ENCODE peak calls at places on chromosome 4, in four cellular contexts. One of them, this sample, is unnamed.

GRCh38 chr4:55087930-55088293 is 37.5 kb downstream of the KDR start:
- DNase-seq in naive thymus-derived CD8-positive, alpha-beta T cell: no peak
- DNase-seq in activated T-helper 1 cell treated with anti-CD3 and anti-CD28 coated beads, Interleukin-2, amount 50 U/mL, for 16 hours: no peak
- DNase-seq in germinal center: no peak
- DNase-seq in this sample: no peak

GRCh38 chr4:153655928-153656327 is 28.2 kb upstream of the TLR2 start:
- DNase-seq in naive thymus-derived CD8-positive, alpha-beta T cell: no peak
- DNase-seq in activated T-helper 1 cell treated with anti-CD3 and anti-CD28 coated beads, Interleukin-2, amount 50 U/mL, for 16 hours: no peak
- DNase-seq in germinal center: no peak
- DNase-seq in this sample: no peak

GRCh38 chr4:141814499-141814898 is 178.1 kb downstream of the IL15 start:
- DNase-seq in naive thymus-derived CD8-positive, alpha-beta T cell: no peak
- DNase-seq in activated T-helper 1 cell treated with anti-CD3 and anti-CD28 coated beads, Interleukin-2, amount 50 U/mL, for 16 hours: no peak
- DNase-seq in germinal center: no peak
- DNase-seq in this sample: no peak

GRCh38 chr4:173505924-173506779 is 23.9 kb downstream of the HAND2 start:
- DNase-seq in naive thymus-derived CD8-positive, alpha-beta T cell: no peak
- DNase-seq in activated T-helper 1 cell treated with anti-CD3 and anti-CD28 coated beads, Interleukin-2, amount 50 U/mL, for 16 hours: no peak
- DNase-seq in germinal center: peak
- DNase-seq in this sample: no peak

GRCh38 chr4:55103224-55103623 is 22.2 kb downstream of the KDR start:
- DNase-seq in naive thymus-derived CD8-positive, alpha-beta T cell: no peak
- DNase-seq in activated T-helper 1 cell treated with anti-CD3 and anti-CD28 coated beads, Interleukin-2, amount 50 U/mL, for 16 hours: no peak
- DNase-seq in germinal center: no peak
- DNase-seq in this sample: no peak

GRCh38 chr4:37236165-37236564 is 8.4 kb upstream of the NWD2 start:
- DNase-seq in naive thymus-derived CD8-positive, alpha-beta T cell: no peak
- DNase-seq in activated T-helper 1 cell treated with anti-CD3 and anti-CD28 coated beads, Interleukin-2, amount 50 U/mL, for 16 hours: no peak
- DNase-seq in germinal center: no peak
- DNase-seq in this sample: no peak

GRCh38 chr4:110271986-110272385 is 73.6 kb upstream of the ELOVL6 start:
- DNase-seq in naive thymus-derived CD8-positive, alpha-beta T cell: no peak
- DNase-seq in activated T-helper 1 cell treated with anti-CD3 and anti-CD28 coated beads, Interleukin-2, amount 50 U/mL, for 16 hours: no peak
- DNase-seq in germinal center: no peak
- DNase-seq in this sample: no peak

GRCh38 chr4:121217385-121217784 is 53.3 kb upstream of the TNIP3 start:
- DNase-seq in naive thymus-derived CD8-positive, alpha-beta T cell: no peak
- DNase-seq in activated T-helper 1 cell treated with anti-CD3 and anti-CD28 coated beads, Interleukin-2, amount 50 U/mL, for 16 hours: no peak
- DNase-seq in germinal center: no peak
- DNase-seq in this sample: no peak

GRCh38 chr4:127698789-127699200 is 31.4 kb upstream of the SLC25A31 start:
- DNase-seq in naive thymus-derived CD8-positive, alpha-beta T cell: no peak
- DNase-seq in activated T-helper 1 cell treated with anti-CD3 and anti-CD28 coated beads, Interleukin-2, amount 50 U/mL, for 16 hours: no peak
- DNase-seq in germinal center: no peak
- DNase-seq in this sample: no peak